ENCODE peak calls at places on chromosome 9, in five cellular contexts. W, M, F, S and U are unnamed samples.

GRCh38 chr9:133822439-133823065 is 84.4 kb upstream of the SARDH start:
- DNase-seq in W (no peak), M (no peak), F (no peak), S (no peak), U (no peak)

GRCh38 chr9:12185856-12186255 is 507.3 kb upstream of the TYRP1 start:
- DNase-seq in W (no peak), M (no peak), F (peak; percentile 47), S (no peak), U (no peak)

GRCh38 chr9:73348485-73348884 is 196.8 kb downstream of the ANXA1 start:
- DNase-seq in W (no peak), M (no peak), F (peak; percentile 18), S (no peak), U (no peak)

GRCh38 chr9:34611811-34612787 is at the start of gene RPP25L:
- DNase-seq in W (peak; percentile 76), M (peak; percentile 20), F (peak; percentile 72), S (peak; percentile 78), U (peak; percentile 78)

GRCh38 chr9:37269221-37269620 is 148.8 kb downstream of the ZCCHC7 start:
- DNase-seq in W (no peak), M (no peak), F (no peak), S (no peak), U (no peak)

GRCh38 chr9:126528967-126529366 is 84.8 kb upstream of the LMX1B start:
- DNase-seq in W (no peak), M (no peak), F (no peak), S (no peak), U (no peak)

GRCh38 chr9:38016375-38017120 is 52.5 kb downstream of the SHB start:
- DNase-seq in W (no peak), M (no peak), F (peak; percentile 80), S (no peak), U (peak; percentile 63)

GRCh38 chr9:101418518-101419111 is 17.0 kb downstream of the ALDOB start:
- DNase-seq in W (no peak), M (no peak), F (peak; percentile 59), S (no peak), U (peak; percentile 58)

GRCh38 chr9:110797611-110798010 is 129.0 kb downstream of the MUSK start:
- DNase-seq in W (no peak), M (no peak), F (peak; percentile 73), S (no peak), U (peak; percentile 95)

GRCh38 chr9:36637491-36638270 is 65.0 kb downstream of the MELK start:
- DNase-seq in W (no peak), M (no peak), F (no peak), S (no peak), U (no peak)

GRCh38 chr9:71814805-71815204 is 46.5 kb upstream of the CEMIP2 start:
- DNase-seq in W (no peak), M (no peak), F (peak; percentile 55), S (no peak), U (no peak)